ENCODE peak calls at places on chromosome 2, in nine cellular contexts. H is astrocyte, A is mammary epithelial cell, T is AG04450, R is bronchial epithelial cell, Z is GM20000, Q is heart left ventricle, J is OCI-LY7, C is glutamatergic neuron. L is an unnamed sample.

GRCh38 chr2:191262436-191262835 is 17.2 kb downstream of the MYO1B start:
- DNase-seq in R (no peak), A (peak; percentile 66), Z (no peak), J (no peak), H (no peak), Q (no peak), T (no peak), C (no peak), L (no peak)

GRCh38 chr2:109290887-109291675 is 162.1 kb downstream of the SH3RF3 start:
- DNase-seq in C (no peak), Z (no peak), R (peak; percentile 7), J (no peak), A (no peak), T (peak; percentile 24), H (peak; percentile 54), Q (peak; percentile 65), L (no peak)

GRCh38 chr2:97664636-97664970 is 759 bp upstream of the ACTR1B start:
- DNase-seq in Q (peak; percentile 8), Z (no peak), T (no peak), H (no peak), A (no peak), R (no peak), C (peak; percentile 46), J (no peak), L (no peak)

GRCh38 chr2:3597567-3597966 is 2.7 kb downstream of the COLEC11 start:
- DNase-seq in A (no peak), R (no peak), C (no peak), Q (no peak), J (no peak), T (no peak), Z (peak; percentile 69), H (no peak), L (no peak)

GRCh38 chr2:129499747-129500146 is 479.7 kb upstream of the RAB6C start:
- DNase-seq in T (no peak), C (no peak), J (no peak), Q (no peak), A (peak; percentile 14), R (peak; percentile 48), H (no peak), Z (no peak), L (no peak)

GRCh38 chr2:202290970-202291369 is 25.4 kb downstream of the NOP58 start:
- DNase-seq in T (peak; percentile 16), R (no peak), C (no peak), H (no peak), J (no peak), Q (no peak), Z (no peak), A (no peak), L (no peak)

GRCh38 chr2:9909106-9909505 is 42.4 kb upstream of the GRHL1 start:
- DNase-seq in J (no peak), R (peak; percentile 52), T (no peak), Z (no peak), C (no peak), Q (no peak), H (peak; percentile 20), A (peak; percentile 46), L (no peak)

GRCh38 chr2:3254438-3254941 is 123.1 kb downstream of the EIPR1 start:
- DNase-seq in R (no peak), A (no peak), T (no peak), H (no peak), Q (no peak), C (no peak), Z (peak; percentile 59), J (peak; percentile 79), L (no peak)

GRCh38 chr2:157989227-157989626 is 112.4 kb upstream of the UPP2 start:
- DNase-seq in R (no peak), H (no peak), Q (no peak), Z (no peak), A (no peak), T (no peak), J (no peak), C (no peak), L (no peak)

GRCh38 chr2:98580656-98581284 is 27.5 kb downstream of the COA5 start:
- DNase-seq in J (no peak), H (no peak), C (no peak), Z (no peak), R (no peak), A (no peak), Q (no peak), T (no peak), L (no peak)

GRCh38 chr2:216865658-216866057 is 5.8 kb upstream of the TNP1 start:
- DNase-seq in R (no peak), Z (no peak), H (no peak), A (no peak), J (no peak), C (no peak), T (no peak), Q (no peak), L (no peak)

GRCh38 chr2:44929680-44930273 is 11.7 kb upstream of the SIX3 start:
- DNase-seq in Q (no peak), H (no peak), Z (peak; percentile 39), A (no peak), J (no peak), C (peak; percentile 47), T (no peak), R (no peak), L (no peak)

GRCh38 chr2:219629976-219630695 is 2.7 kb downstream of the SLC4A3 start:
- DNase-seq in Z (no peak), R (no peak), H (no peak), Q (peak; percentile 80), C (no peak), J (no peak), T (no peak), A (no peak), L (no peak)

GRCh38 chr2:240946654-240947053 is 40.5 kb downstream of the CROCC2 start:
- DNase-seq in Q (peak; percentile 6), R (peak; percentile 77), J (no peak), T (no peak), C (no peak), Z (no peak), H (no peak), A (peak; percentile 77), L (no peak)

GRCh38 chr2:96540136-96540535 is 3.6 kb downstream of the ARID5A start:
- DNase-seq in C (no peak), R (peak; percentile 84), T (no peak), A (peak; percentile 75), H (peak; percentile 20), J (no peak), Z (no peak), Q (no peak), L (no peak)

GRCh38 chr2:12701786-12702660 is 14.7 kb upstream of the TRIB2 start:
- DNase-seq in Q (no peak), A (peak; percentile 88), C (no peak), T (no peak), H (peak; percentile 84), Z (no peak), R (peak; percentile 85), J (no peak), L (no peak)

DNA sequence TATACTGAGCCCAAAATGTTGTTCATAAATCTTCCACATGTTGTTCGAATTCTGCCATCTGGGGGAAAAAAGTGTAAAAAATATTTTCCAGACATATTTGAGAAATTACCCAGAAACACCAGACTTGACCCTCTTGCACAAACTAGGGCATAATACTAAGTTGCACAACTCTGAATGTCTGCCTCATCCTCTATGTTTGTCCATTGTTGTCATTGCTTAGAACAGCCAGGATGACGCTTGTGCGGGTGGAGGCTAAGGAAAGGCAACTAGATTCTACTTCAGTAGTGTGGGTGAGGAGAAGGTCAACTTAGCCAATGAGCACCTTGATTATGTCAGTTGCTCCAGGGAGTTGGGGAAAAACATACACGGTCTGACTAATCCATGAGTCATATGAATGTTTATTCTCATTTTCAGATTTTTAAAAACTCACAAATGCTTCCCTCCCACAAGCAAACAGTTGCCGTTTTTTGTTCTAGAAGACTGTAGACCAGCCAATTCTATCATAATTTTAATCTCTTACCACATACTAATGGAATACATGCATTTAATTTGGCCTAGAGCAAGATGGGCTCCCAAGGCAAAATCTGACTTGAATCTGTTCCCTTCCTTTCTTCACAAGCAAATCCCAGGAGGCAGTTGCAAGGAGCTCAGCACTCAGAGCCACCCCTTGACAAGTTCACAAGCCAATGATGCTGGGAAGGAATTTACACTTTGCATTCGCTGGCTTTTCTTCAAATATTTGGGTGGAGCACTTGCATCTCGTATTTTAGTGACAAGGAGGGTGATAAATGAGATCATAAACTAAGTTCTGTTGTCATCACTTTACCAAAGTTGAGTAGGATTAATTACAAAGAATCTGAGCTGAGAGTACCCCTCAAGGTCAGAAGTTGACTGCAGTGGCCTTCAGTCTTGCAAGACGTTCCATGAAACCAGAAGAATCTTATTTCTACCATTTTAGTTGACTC is 163.2 kb upstream of the TWIST2 start:
- DNase-seq in J (no peak), H (peak; percentile 99), R (peak; percentile 99), C (no peak), Z (no peak), A (peak; percentile 99), Q (no peak), T (peak; percentile 94), L (peak; percentile 99)
- TF ChIP-seq CTCF in J (no peak), H (no peak), R (no peak), C (no peak), Z (no peak), A (no peak), Q (no peak), T (no peak), L (peak; percentile 12)

DNA sequence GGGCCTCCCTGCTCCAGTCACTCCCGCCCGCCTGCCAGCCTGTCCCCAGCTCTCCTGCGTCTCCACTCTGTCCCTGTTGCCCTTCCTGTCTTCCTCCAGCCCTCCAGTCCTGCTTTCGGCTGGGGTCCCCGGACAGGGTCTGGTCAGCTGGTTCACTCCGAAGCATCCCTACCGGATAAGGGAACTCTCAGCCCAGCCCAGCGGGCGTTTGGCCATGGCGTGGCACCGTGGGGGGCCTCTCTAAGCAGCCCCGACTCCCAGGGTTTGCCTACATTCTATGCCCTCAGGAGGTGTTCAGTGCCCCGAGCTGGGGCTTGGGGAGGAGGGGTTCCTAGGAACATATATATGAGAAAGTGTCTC is 183.0 kb upstream of the HAAO start:
- DNase-seq in C (no peak), R (no peak), Z (no peak), T (no peak), J (no peak), H (no peak), Q (no peak), A (no peak), L (no peak)
- TF ChIP-seq CTCF in C (peak; percentile 30), R (no peak), Z (no peak), T (no peak), J (no peak), H (no peak), Q (no peak), A (no peak), L (no peak)

GRCh38 chr2:120481446-120482194 is 135.7 kb downstream of the INHBB start:
- DNase-seq in Q (no peak), Z (no peak), T (no peak), H (no peak), A (no peak), R (no peak), C (no peak), J (no peak), L (no peak)
- TF ChIP-seq CTCF in Q (no peak), Z (no peak), T (no peak), H (no peak), A (no peak), R (no peak), C (no peak), J (no peak), L (no peak)

DNA sequence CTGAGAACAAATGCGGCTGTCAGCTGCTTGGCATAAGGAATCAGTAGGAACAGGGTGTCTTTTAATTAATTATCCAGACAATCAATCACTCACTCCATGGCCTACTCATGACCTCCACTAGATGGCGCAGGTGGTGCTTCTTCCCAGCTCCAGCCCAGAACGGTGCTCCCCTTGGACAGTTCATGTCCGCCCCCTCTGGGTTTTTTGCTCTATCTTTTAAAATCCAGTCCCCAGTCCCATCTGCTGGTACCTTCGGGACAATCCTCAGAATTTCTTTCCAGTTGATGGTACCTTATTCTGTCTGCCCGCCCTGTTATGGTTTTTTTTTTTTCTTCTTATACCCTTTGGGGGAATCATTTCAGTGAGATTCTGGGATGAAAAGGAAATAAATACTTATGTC is 99.8 kb downstream of the CACNB4 start:
- DNase-seq in T (no peak), A (peak; percentile 19), R (peak; percentile 30), J (peak; percentile 59), C (peak; percentile 73), H (peak; percentile 18), Q (peak; percentile 29), Z (peak; percentile 52), L (no peak)
- TF ChIP-seq CTCF in T (peak; percentile 75), A (peak; percentile 82), R (peak; percentile 86), J (peak; percentile 87), C (peak; percentile 94), H (peak; percentile 79), Q (peak; percentile 71), Z (peak; percentile 82), L (peak; percentile 84)

L was measured in AG09319.